ENCODE peak calls at places on chromosome 21, in five cellular contexts. O is brain microvascular endothelial cell, J is lower lobe of right lung, D is activated T-cell treated with anti-CD3 and anti-CD28 coated beads for 4 hours, T is NCI-H2029. U is an unnamed sample.

GRCh38 chr21:29248124-29248523 is 50.6 kb upstream of the BACH1 start:
- DNase-seq in J (no peak), D (no peak), T (no peak), O (no peak), U (no peak)

GRCh38 chr21:38990424-38990794 is 184.7 kb downstream of the ETS2 start:
- DNase-seq in T (peak; percentile 62), J (no peak), D (no peak), O (no peak), U (no peak)

GRCh38 chr21:37909936-37910335 is 6.3 kb downstream of the KCNJ6 start:
- DNase-seq in D (no peak), J (no peak), O (no peak), T (no peak), U (no peak)

GRCh38 chr21:42568834-42569731 is 55.4 kb downstream of the SLC37A1 start:
- DNase-seq in T (peak; percentile 68), D (no peak), J (peak; percentile 56), O (no peak), U (no peak)

GRCh38 chr21:35229290-35229689 is 180.2 kb upstream of the RUNX1 start:
- DNase-seq in D (no peak), O (no peak), J (no peak), T (no peak), U (no peak)

GRCh38 chr21:37383066-37383465 is 16.5 kb downstream of the DYRK1A start:
- DNase-seq in T (no peak), J (no peak), O (no peak), D (no peak), U (no peak)

GRCh38 chr21:45611296-45611695 is 32.2 kb upstream of the PCBP3 start:
- DNase-seq in O (no peak), T (no peak), D (no peak), J (no peak), U (no peak)

GRCh38 chr21:46122241-46122671 is 24.3 kb downstream of the COL6A2 start:
- DNase-seq in O (peak; percentile 84), J (peak; percentile 39), D (no peak), T (no peak), U (no peak)

U was measured in skeletal muscle cell.